ENCODE peak calls at places on chromosomes 13 and 19, in eight cellular contexts. Z, E, Y, X, G, K, L and P are unnamed samples. For H3K9me2, the result is how much of the 10 kb centered on the place peaks cover.

GRCh38 chr13:34959489-34959888 is 17.4 kb downstream of the NBEA start:
- DNase-seq in Z (no peak), E (no peak), Y (no peak), X (no peak), G (no peak), K (no peak), L (no peak), P (no peak)

GRCh38 chr19:44607049-44607448 is 6.3 kb upstream of the IGSF23 start:
- DNase-seq in Z (no peak), E (peak), Y (no peak), X (no peak), G (no peak), K (no peak), L (no peak), P (no peak)

GRCh38 chr13:101382086-101382485 is 34.2 kb downstream of the NALCN start:
- DNase-seq in Z (no peak), E (no peak), Y (no peak), X (no peak), G (peak), K (no peak), L (no peak), P (no peak)

GRCh38 chr13:113881614-113882265 is 17.9 kb upstream of the GAS6 start:
- DNase-seq in Z (peak), E (no peak), Y (no peak), X (no peak), G (no peak), K (no peak), L (peak), P (no peak)

GRCh38 chr19:23896912-23897311 is 17.8 kb upstream of the ZNF726 start:
- DNase-seq in Z (no peak), E (no peak), Y (no peak), X (no peak), G (no peak), K (no peak), L (no peak), P (no peak)

GRCh38 chr13:27967203-27967735 is 1.8 kb downstream of the CDX2 start:
- DNase-seq in Z (no peak), E (no peak), Y (no peak), X (no peak), G (peak), K (no peak), L (no peak), P (no peak)

GRCh38 chr19:19217110-19217509 is 5.4 kb downstream of the NCAN start:
- DNase-seq in Z (peak), E (peak), Y (peak), X (no peak), G (peak), K (peak), L (peak), P (peak)

GRCh38 chr13:71218960-71219359 is 648.0 kb downstream of the DACH1 start:
- DNase-seq in Z (no peak), E (peak), Y (no peak), X (peak), G (peak), K (peak), L (no peak), P (peak)

GRCh38 chr19:54190942-54191670 is at the start of gene TSEN34:
- DNase-seq in Z (peak), E (peak), Y (peak), X (peak), G (peak), K (peak), L (peak), P (peak)

GRCh38 chr19:1122972-1123363 is 19.2 kb downstream of the GPX4 start:
- DNase-seq in Z (peak), E (peak), Y (peak), X (peak), G (peak), K (peak), L (no peak), P (peak)

GRCh38 chr13:25768726-25769270 is 283.0 kb downstream of the SHISA2 start:
- DNase-seq in Z (no peak), E (no peak), Y (no peak), X (no peak), G (no peak), K (no peak), L (no peak), P (no peak)

GRCh38 chr13:102729560-102730275 is 34.9 kb upstream of the METTL21C start:
- DNase-seq in Z (no peak), E (peak), Y (no peak), X (no peak), G (peak), K (no peak), L (no peak), P (no peak)

DNA sequence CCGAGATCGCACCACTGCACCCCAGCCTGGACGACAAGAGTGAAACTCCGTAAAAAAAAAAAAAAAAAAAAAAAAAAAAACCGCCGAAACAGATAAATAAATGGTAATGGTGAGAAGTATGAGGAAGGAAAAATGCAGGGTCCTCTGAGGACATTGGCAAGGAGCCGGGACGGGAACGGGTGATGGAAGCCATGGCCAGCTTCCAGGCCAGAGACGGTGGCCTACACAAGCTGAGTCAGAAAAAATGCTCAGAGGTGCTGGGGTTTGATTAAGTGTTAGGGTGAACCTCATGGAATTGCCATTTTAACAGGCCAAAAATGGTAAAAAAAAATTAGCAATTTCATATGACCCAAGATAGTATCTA is 873 bp upstream of the ZSWIM4 start:
- DNase-seq in Z (peak), E (peak), Y (no peak), X (no peak), G (peak), K (no peak), L (no peak), P (no peak)
- H3K9me2 ChIP-seq in Z (under half), E (under half), Y (under half), X (under half), G (under half), K (under half), L (under half), P (under half)

DNA sequence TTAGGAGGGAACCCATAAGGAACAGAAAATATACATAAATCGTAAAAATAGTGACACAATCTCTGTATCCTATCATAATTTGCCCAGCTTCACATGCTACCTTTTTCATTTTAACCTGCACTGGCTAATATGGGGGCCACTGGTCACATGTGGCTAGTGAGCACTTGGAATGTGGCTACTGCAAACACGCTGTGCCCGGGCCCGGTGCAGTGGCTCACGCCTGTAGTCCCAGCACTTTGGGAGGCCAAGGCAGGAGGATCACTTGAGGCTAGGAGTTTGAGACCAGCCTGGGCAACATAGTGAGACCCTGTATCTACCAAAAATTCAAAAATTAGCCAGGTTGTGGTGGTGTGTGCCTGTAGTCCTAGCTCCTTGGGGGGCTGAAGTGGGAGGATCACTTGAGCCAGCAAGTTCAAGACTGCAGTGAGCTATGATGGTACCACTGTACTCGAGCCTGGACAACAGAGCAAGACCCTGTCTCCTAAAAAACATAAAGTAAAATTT is 1.5 kb upstream of the N4BP2L1 start:
- DNase-seq in Z (no peak), E (no peak), Y (no peak), X (no peak), G (no peak), K (no peak), L (no peak), P (no peak)
- H3K4me2 ChIP-seq in Z (no peak), E (no peak), Y (no peak), X (no peak), G (no peak), K (no peak), L (peak), P (no peak)

DNA sequence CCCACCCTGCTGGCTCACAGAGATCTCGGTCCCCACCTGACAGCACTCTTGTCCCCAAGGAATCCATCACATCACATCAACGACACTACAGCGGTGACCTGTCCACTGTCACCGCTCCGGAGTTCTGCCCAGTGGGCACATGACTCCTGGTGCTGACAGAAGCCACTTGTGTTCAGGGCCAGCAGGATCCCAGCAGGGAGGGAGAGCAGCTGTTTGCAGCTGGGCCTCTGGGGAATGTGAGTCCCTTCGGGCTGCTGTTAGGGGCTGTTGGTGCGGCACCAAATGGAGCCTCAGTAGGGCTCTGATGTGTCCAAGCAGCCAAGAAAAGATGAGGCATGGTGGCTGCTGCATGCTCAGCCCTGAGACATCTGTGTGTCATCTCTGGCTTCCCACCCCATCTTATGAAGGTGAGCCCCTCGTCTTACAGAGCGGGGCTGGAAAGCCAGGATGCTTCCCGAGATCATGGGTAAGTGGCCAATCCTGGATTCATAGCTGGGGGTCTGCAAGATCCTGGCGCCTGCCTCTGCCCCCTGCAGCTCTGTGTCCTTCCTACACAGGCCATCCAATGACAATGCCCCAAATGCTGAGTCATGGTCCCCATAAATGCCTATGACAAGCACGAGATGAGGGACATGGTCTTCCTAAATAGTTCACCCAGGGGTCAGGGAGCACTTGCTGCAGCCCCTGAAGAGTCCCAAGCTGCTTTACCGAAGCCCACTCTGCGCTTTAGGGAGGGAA is 56.0 kb downstream of the F2RL3 start:
- DNase-seq in Z (no peak), E (no peak), Y (no peak), X (no peak), G (no peak), K (no peak), L (no peak), P (no peak)
- TF ChIP-seq CTCF in Z (no peak), E (no peak), Y (no peak), X (no peak), G (no peak), K (no peak), L (no peak), P (no peak)

GRCh38 chr13:37690361-37690760 is 91.8 kb upstream of the POSTN start:
- DNase-seq in Z (no peak), E (no peak), Y (no peak), X (no peak), G (no peak), K (no peak), L (no peak), P (no peak)
- H3K9me2 ChIP-seq in Z (under half), E (under half), Y (under half), X (under half), G (under half), K (under half), L (under half), P (under half)

DNA sequence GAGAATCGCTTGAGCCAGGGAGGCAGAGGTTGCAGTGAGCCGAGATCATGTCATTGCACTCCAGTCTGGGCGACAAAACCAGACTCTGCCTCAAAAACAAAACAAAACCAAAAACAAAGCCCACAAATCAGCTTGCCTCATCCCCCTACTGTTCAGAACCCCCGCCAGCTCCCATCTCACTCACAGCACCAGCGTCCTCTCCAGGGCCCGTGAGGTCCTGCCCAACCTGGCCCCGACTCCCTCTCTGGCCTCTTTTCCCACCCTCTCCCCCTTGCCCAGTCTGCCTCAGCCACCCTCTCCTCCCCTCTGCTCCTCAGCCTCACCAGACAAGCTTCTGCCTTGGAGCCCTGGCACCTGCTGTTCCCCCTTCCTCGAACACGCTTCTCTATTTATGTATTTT is 3.8 kb downstream of the SLC8A2 start:
- DNase-seq in Z (no peak), E (no peak), Y (no peak), X (no peak), G (peak), K (no peak), L (no peak), P (no peak)
- H3K4me2 ChIP-seq in Z (no peak), E (no peak), Y (no peak), X (no peak), G (no peak), K (no peak), L (no peak), P (no peak)

DNA sequence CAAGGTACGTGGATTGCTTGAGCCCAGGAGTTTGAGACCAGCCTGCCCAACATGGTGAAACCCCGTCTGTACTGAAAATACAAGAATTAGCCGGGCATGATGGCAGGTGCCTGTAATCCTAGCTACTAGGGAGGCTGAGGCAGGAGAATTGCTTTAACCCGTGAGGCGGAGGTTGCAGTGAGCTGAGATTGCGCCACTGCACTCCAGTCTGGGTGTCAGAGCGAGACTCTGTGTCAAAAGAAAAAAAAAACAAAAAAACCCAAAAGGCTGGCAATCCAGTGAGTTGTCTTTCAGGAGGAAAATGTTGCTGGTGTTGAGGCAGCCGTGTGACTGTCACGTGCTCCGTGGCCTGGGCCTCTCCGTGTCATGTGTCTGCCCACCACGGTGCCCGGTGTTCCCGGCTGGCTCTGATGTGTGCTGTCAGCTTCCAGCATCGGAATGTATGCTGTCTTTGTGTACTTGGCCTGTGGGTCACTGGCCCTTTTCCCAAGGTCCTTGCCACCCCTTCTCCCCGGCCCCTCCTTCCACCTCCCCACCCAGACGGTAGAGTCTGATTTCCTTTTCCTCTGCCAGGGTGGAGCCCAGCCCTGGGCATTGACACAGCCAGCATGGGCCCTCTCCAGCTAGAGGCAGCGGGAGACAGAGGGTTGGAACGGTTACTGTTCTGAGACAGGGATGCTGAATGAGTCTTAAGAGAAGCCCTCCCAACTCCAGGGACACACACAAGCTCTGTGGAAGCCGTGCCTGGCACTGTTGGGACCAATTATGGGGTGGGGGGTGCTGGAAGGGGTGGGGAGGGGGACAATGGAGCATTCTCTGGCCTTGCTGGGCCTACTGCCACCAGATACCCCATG is 7.2 kb upstream of the TUBB4A start:
- DNase-seq in Z (no peak), E (no peak), Y (no peak), X (peak), G (no peak), K (no peak), L (no peak), P (no peak)
- TF ChIP-seq CTCF in Z (no peak), E (no peak), Y (no peak), X (no peak), G (no peak), K (no peak), L (no peak), P (no peak)

GRCh38 chr13:109881347-109881725 is 95.0 kb upstream of the IRS2 start:
- DNase-seq in Z (no peak), E (no peak), Y (no peak), X (no peak), G (no peak), K (no peak), L (no peak), P (no peak)

GRCh38 chr13:109881961-109882558 is 95.7 kb upstream of the IRS2 start:
- DNase-seq in Z (no peak), E (no peak), Y (no peak), X (no peak), G (no peak), K (no peak), L (no peak), P (no peak)

GRCh38 chr13:109885235-109885634 is 98.9 kb upstream of the IRS2 start:
- DNase-seq in Z (no peak), E (no peak), Y (no peak), X (no peak), G (no peak), K (no peak), L (no peak), P (no peak)

GRCh38 chr13:109884462-109884861 is 98.1 kb upstream of the IRS2 start:
- DNase-seq in Z (no peak), E (no peak), Y (no peak), X (no peak), G (no peak), K (no peak), L (no peak), P (no peak)

GRCh38 chr13:109883181-109884180 is 97.1 kb upstream of the IRS2 start:
- DNase-seq in Z (no peak), E (no peak), Y (no peak), X (no peak), G (no peak), K (no peak), L (no peak), P (no peak)
- H3K9me2 ChIP-seq in Z (under half), E (under half), Y (under half), X (under half), G (under half), K (under half), L (under half), P (under half)

GRCh38 chr19:46226438-46226973 is 3.0 kb upstream of the IGFL1 start:
- DNase-seq in Z (peak), E (peak), Y (no peak), X (no peak), G (no peak), K (no peak), L (no peak), P (no peak)
- H3K4me2 ChIP-seq in Z (peak), E (no peak), Y (no peak), X (no peak), G (no peak), K (no peak), L (no peak), P (no peak)